ENCODE peak calls at places on chromosomes 13 and 19, in eight cellular contexts. J is heart right ventricle, Z is left lung, Y is mucosa of descending colon, P is A673, U is Peyer's patch, B is cardiac muscle cell, T is transverse colon. S is an unnamed sample. For H3K4me1, the result is how much of the 10 kb centered on the place peaks cover.

GRCh38 chr19:12481781-12482504 is 2.7 kb downstream of the ZNF709 start:
- DNase-seq in Y (no peak), T (no peak), U (no peak), P (no peak), J (no peak), Z (no peak), B (no peak), S (no peak)

GRCh38 chr13:44759723-44760360 is 183.7 kb upstream of the TSC22D1 start:
- DNase-seq in J (peak), Z (no peak), B (peak), T (no peak), P (no peak), Y (no peak), U (no peak), S (peak)

GRCh38 chr19:45653634-45654033 is 14.4 kb upstream of the GIPR start:
- DNase-seq in Z (no peak), J (no peak), P (peak), B (no peak), T (no peak), U (no peak), Y (no peak), S (no peak)

GRCh38 chr19:7868326-7868670 is 5.9 kb downstream of the PRR36 start:
- DNase-seq in T (no peak), Z (no peak), Y (peak), U (peak), B (no peak), P (no peak), J (no peak), S (no peak)

GRCh38 chr13:98890186-98890585 is 87.7 kb downstream of the DOCK9 start:
- DNase-seq in P (no peak), Y (no peak), J (no peak), T (no peak), Z (no peak), U (no peak), B (peak), S (peak)

GRCh38 chr13:48749144-48749543 is 95.4 kb downstream of the CYSLTR2 start:
- DNase-seq in P (no peak), U (no peak), Y (no peak), T (no peak), B (peak), Z (no peak), J (no peak), S (no peak)

GRCh38 chr13:20105161-20105689 is 55.6 kb downstream of the GJA3 start:
- DNase-seq in U (no peak), Y (no peak), P (no peak), J (no peak), T (no peak), Z (no peak), B (no peak), S (no peak)

GRCh38 chr19:11784356-11784755 is 14.0 kb upstream of the ZNF491 start:
- DNase-seq in Y (no peak), P (no peak), Z (no peak), J (no peak), U (no peak), B (no peak), T (no peak), S (no peak)

GRCh38 chr13:29111446-29111845 is 291.3 kb downstream of the MTUS2 start:
- DNase-seq in Z (no peak), T (no peak), J (no peak), U (no peak), B (no peak), P (no peak), Y (no peak), S (no peak)

GRCh38 chr13:43200736-43201135 is 177.3 kb downstream of the DNAJC15 start:
- DNase-seq in U (no peak), B (no peak), P (no peak), T (no peak), J (no peak), Y (no peak), Z (no peak), S (no peak)

GRCh38 chr19:44598355-44598754 is 15.0 kb upstream of the IGSF23 start:
- DNase-seq in Z (no peak), J (no peak), B (no peak), Y (no peak), U (no peak), T (no peak), P (no peak), S (no peak)

GRCh38 chr13:95335667-95336066 is 34.4 kb upstream of the ABCC4 start:
- DNase-seq in Z (no peak), J (no peak), B (no peak), T (no peak), P (no peak), Y (no peak), U (no peak), S (peak)

GRCh38 chr13:111319998-111320911 is at the start of gene TEX29:
- DNase-seq in B (no peak), J (no peak), Y (no peak), Z (peak), U (peak), T (no peak), P (no peak), S (no peak)

GRCh38 chr13:92716749-92717148 is 509.9 kb upstream of the GPC6 start:
- DNase-seq in Y (no peak), P (peak), T (no peak), Z (no peak), B (peak), U (no peak), J (no peak), S (no peak)

GRCh38 chr19:29048873-29049272 is 164.1 kb downstream of the UQCRFS1 start:
- DNase-seq in B (no peak), Z (no peak), U (no peak), P (no peak), Y (no peak), J (no peak), T (no peak), S (no peak)

GRCh38 chr19:7751157-7751783 is 3.9 kb upstream of the CD209 start:
- DNase-seq in J (no peak), P (no peak), T (no peak), U (peak), Y (no peak), B (no peak), Z (no peak), S (peak)

GRCh38 chr19:46288896-46289588 is 7.8 kb upstream of the HIF3A start:
- DNase-seq in B (peak), Y (no peak), P (peak), T (no peak), J (peak), Z (no peak), U (peak), S (no peak)

GRCh38 chr13:76816394-76816793 is 69.8 kb downstream of the KCTD12 start:
- DNase-seq in Y (no peak), T (no peak), B (no peak), U (no peak), Z (no peak), J (no peak), P (no peak), S (no peak)

GRCh38 chr13:57557979-57558529 is 73.5 kb upstream of the PCDH17 start:
- DNase-seq in U (no peak), P (peak), J (no peak), B (peak), T (no peak), Y (no peak), Z (no peak), S (no peak)

GRCh38 chr13:45415112-45415511 is 3.1 kb downstream of the SLC25A30 start:
- DNase-seq in U (no peak), J (no peak), T (no peak), B (no peak), Y (no peak), P (no peak), Z (no peak), S (no peak)

GRCh38 chr13:26785845-26786630 is 25.5 kb upstream of the GPR12 start:
- DNase-seq in Y (peak), B (peak), U (peak), Z (peak), T (peak), P (peak), J (peak), S (no peak)

GRCh38 chr13:97339019-97339988 is 94.7 kb upstream of the RAP2A start:
- DNase-seq in P (peak), B (peak), Z (no peak), U (no peak), J (peak), Y (peak), T (peak), S (no peak)

GRCh38 chr19:49786432-49786831 is 19.6 kb downstream of the AP2A1 start:
- DNase-seq in B (peak), T (no peak), P (no peak), U (no peak), Y (no peak), Z (no peak), J (no peak), S (no peak)

GRCh38 chr19:47436712-47437401 is 17.5 kb upstream of the MEIS3 start:
- DNase-seq in T (peak), Y (peak), P (peak), Z (peak), J (peak), U (peak), B (peak), S (peak)

GRCh38 chr19:56114711-56115110 is 6.4 kb downstream of the ZNF787 start:
- DNase-seq in Z (peak), U (no peak), P (no peak), Y (no peak), B (no peak), T (no peak), J (no peak), S (no peak)

GRCh38 chr13:29513002-29513980 is 82.2 kb downstream of the SLC7A1 start:
- DNase-seq in P (no peak), U (no peak), T (no peak), Y (no peak), J (no peak), Z (peak), B (no peak), S (no peak)

GRCh38 chr19:50001775-50002174 is 23.4 kb downstream of the VRK3 start:
- DNase-seq in J (no peak), B (no peak), Z (peak), U (no peak), Y (no peak), P (no peak), T (no peak), S (no peak)

GRCh38 chr13:23637813-23638212 is 67.6 kb downstream of the TNFRSF19 start:
- DNase-seq in B (no peak), Y (no peak), Z (no peak), P (no peak), J (peak), U (no peak), T (no peak), S (no peak)

GRCh38 chr19:3550947-3551807 is 6.2 kb downstream of the MFSD12 start:
- DNase-seq in P (no peak), Z (no peak), B (no peak), U (no peak), T (no peak), Y (no peak), J (no peak), S (no peak)

GRCh38 chr19:10797078-10797477 is 38.9 kb downstream of the TMED1 start:
- DNase-seq in Y (no peak), J (no peak), T (no peak), B (no peak), U (no peak), Z (no peak), P (no peak), S (no peak)

GRCh38 chr13:112885782-112886268 is 83.2 kb upstream of the MCF2L start:
- DNase-seq in T (peak), Y (peak), P (no peak), B (peak), J (peak), U (peak), Z (peak), S (no peak)

GRCh38 chr13:99982021-99982740 is 597 bp downstream of the ZIC2 start:
- DNase-seq in J (no peak), Z (peak), T (no peak), U (no peak), Y (no peak), P (peak), B (no peak), S (no peak)

GRCh38 chr19:50580970-50581636 is 12.9 kb upstream of the LRRC4B start:
- DNase-seq in U (no peak), B (no peak), P (no peak), J (no peak), Z (no peak), T (no peak), Y (no peak), S (no peak)

GRCh38 chr19:4108767-4109625 is 14.9 kb downstream of the MAP2K2 start:
- DNase-seq in T (peak), Z (no peak), J (no peak), U (peak), P (no peak), Y (no peak), B (no peak), S (no peak)

GRCh38 chr13:27372896-27373295 is 51.5 kb upstream of the GTF3A start:
- DNase-seq in B (peak), T (peak), J (no peak), Y (peak), U (peak), Z (no peak), P (no peak), S (no peak)

GRCh38 chr13:44108345-44108858 is 228.7 kb downstream of the LACC1 start:
- DNase-seq in P (no peak), Y (peak), T (peak), B (peak), U (peak), Z (no peak), J (peak), S (peak)

GRCh38 chr19:6714749-6715555 is 5.5 kb downstream of the C3 start:
- DNase-seq in B (no peak), U (no peak), J (no peak), P (no peak), Y (no peak), Z (peak), T (no peak), S (no peak)

GRCh38 chr13:97743946-97744345 is 209.5 kb upstream of the IPO5 start:
- DNase-seq in P (peak), U (no peak), Y (no peak), J (no peak), T (no peak), Z (no peak), B (peak), S (no peak)

GRCh38 chr19:41945135-41945766 is 13.9 kb downstream of the RABAC1 start:
- DNase-seq in Z (no peak), P (no peak), J (no peak), U (peak), B (no peak), Y (peak), T (peak), S (no peak)

GRCh38 chr19:14378890-14379289 is 2.4 kb upstream of the ADGRE5 start:
- DNase-seq in Z (no peak), T (no peak), J (no peak), P (no peak), U (no peak), Y (no peak), B (no peak), S (no peak)
- H3K4me1 ChIP-seq in Z (under half), T (half or more), J (under half), P (under half), U (under half), Y (under half), B (under half), S (under half)

GRCh38 chr19:1317274-1317673 is 31.6 kb downstream of the EFNA2 start:
- DNase-seq in Y (no peak), J (no peak), T (no peak), B (no peak), P (no peak), Z (no peak), U (no peak), S (no peak)
- H3K4me1 ChIP-seq in Y (under half), J (under half), T (under half), B (under half), P (under half), Z (under half), U (under half), S (under half)

GRCh38 chr19:18502236-18502632 is 19.6 kb downstream of the ELL start:
- DNase-seq in Z (no peak), P (no peak), J (no peak), T (no peak), U (no peak), B (no peak), Y (no peak), S (no peak)

GRCh38 chr19:18502633-18503294 is 19.1 kb downstream of the ELL start:
- DNase-seq in J (no peak), T (peak), P (no peak), Y (no peak), U (no peak), Z (peak), B (no peak), S (no peak)

GRCh38 chr19:18501351-18501750 is 20.5 kb downstream of the ELL start:
- DNase-seq in U (no peak), J (no peak), B (no peak), Y (no peak), P (no peak), T (no peak), Z (no peak), S (no peak)

GRCh38 chr19:18500820-18501219 is 21.1 kb downstream of the ELL start:
- DNase-seq in Y (no peak), Z (no peak), B (no peak), U (no peak), J (peak), P (no peak), T (no peak), S (no peak)

GRCh38 chr19:18501832-18502231 is 20.0 kb downstream of the ELL start:
- DNase-seq in P (no peak), Z (no peak), U (no peak), Y (peak), T (peak), J (peak), B (no peak), S (no peak)
- H3K4me1 ChIP-seq in P (under half), Z (under half), U (under half), Y (half or more), T (half or more), J (half or more), B (under half), S (under half)

GRCh38 chr19:43574424-43575155 is 737 bp downstream of the XRCC1 start:
- DNase-seq in P (peak), Y (no peak), Z (no peak), J (no peak), B (peak), U (no peak), T (no peak), S (peak)

GRCh38 chr19:43578787-43579186 is 3.2 kb downstream of the PINLYP start:
- DNase-seq in P (no peak), U (no peak), T (no peak), J (no peak), B (no peak), Y (no peak), Z (no peak), S (no peak)

GRCh38 chr19:43575156-43575950 is at the start of the genes PINLYP and XRCC1:
- DNase-seq in U (peak), B (peak), Y (peak), T (peak), Z (peak), P (peak), J (peak), S (peak)

GRCh38 chr19:43575955-43576451 is 402 bp downstream of the PINLYP start:
- DNase-seq in P (no peak), Z (no peak), U (peak), Y (no peak), J (no peak), B (no peak), T (no peak), S (peak)

DNA sequence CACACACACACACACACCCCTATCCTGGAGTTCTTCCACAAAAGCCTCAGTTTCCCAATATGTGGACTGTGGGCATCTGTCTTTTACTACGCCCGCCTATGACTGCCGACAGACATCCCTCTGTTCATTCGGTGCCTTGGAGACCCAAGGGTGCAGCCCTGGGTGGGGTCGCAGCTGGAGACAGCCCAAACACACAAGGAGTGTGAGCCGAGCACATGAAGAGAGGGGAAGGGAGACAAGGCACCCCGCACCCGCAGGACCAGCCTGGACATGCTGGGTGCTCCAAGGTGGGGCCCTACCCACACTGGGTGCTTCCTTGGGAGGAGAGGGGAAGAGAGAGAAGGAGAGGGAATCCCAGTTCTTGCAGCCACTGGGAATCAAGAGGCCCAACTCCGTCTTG is 878 bp downstream of the PINLYP start:
- DNase-seq in Y (no peak), P (no peak), Z (no peak), B (no peak), U (no peak), J (no peak), T (no peak), S (no peak)
- H3K4me1 ChIP-seq in Y (under half), P (under half), Z (under half), B (under half), U (under half), J (under half), T (under half), S (under half)

GRCh38 chr19:40797963-40798222 is 1.1 kb upstream of the EGLN2 start:
- DNase-seq in Z (no peak), U (no peak), Y (no peak), J (no peak), B (no peak), T (no peak), P (no peak), S (no peak)

GRCh38 chr19:40800339-40800996 is 1.5 kb downstream of the EGLN2 start:
- DNase-seq in Y (no peak), J (no peak), B (no peak), U (no peak), P (no peak), Z (no peak), T (no peak), S (no peak)

GRCh38 chr19:40798223-40798996 is 581 bp upstream of the EGLN2 start:
- DNase-seq in J (peak), P (peak), T (peak), Y (peak), U (peak), Z (peak), B (peak), S (peak)

GRCh38 chr19:40799558-40800338 is 757 bp downstream of the EGLN2 start:
- DNase-seq in P (no peak), Z (peak), U (no peak), J (peak), B (peak), T (no peak), Y (peak), S (no peak)

GRCh38 chr19:40798997-40799557 is at the start of gene EGLN2:
- DNase-seq in P (no peak), J (no peak), U (no peak), B (no peak), Z (no peak), Y (no peak), T (no peak), S (no peak)
- H3K4me1 ChIP-seq in P (under half), J (under half), U (under half), B (under half), Z (under half), Y (under half), T (half or more), S (under half)

GRCh38 chr13:114112231-114112825 is 20.1 kb downstream of the RASA3 start:
- DNase-seq in J (no peak), T (peak), P (no peak), U (peak), B (no peak), Y (no peak), Z (no peak), S (no peak)
- H3K4me1 ChIP-seq in J (under half), T (under half), P (under half), U (under half), B (under half), Y (under half), Z (under half), S (under half)

DNA sequence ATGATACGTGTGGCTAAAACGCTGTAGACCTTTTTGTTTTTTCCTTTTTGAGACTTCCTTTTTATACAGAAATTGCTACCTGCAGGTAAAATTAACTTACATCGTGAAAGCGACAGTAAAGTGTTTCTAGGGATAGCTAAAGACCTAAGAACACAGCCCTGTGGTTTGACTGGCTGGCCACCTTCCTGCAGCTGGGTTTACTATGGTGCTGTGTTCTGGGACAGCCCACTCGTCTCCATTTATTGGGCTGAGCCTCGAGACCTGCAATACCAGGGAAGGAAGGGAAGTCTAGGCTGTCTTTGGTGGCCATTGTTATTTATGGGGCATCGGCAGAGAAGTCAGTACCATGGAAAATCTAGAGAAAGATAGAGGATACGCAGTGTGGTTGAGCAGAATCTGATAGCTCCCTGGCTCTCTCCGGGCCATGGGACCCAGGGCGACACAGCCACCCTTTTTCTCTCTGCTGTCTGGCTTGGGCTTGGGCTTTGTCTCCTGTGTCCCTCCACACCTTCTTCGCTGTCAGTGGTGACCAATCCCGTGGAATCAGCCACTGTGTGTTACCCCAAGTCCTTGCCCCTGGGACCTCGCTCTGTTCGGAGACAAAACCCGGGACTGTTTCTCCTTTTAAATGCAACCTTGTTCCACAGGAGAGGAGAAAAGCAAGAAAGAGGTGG is 30.9 kb downstream of the ACTN4 start:
- DNase-seq in T (no peak), Z (no peak), P (no peak), J (no peak), U (no peak), B (no peak), Y (no peak), S (no peak)
- H3K4me1 ChIP-seq in T (half or more), Z (under half), P (under half), J (half or more), U (under half), B (under half), Y (half or more), S (half or more)

S was measured in PC-9.